ENCODE peak calls at places on chromosomes 16 and 17, in seven cellular contexts. B is heart right ventricle; W is A673; I is SJCRH30; S is right lobe of liver; N is mesenchymal stem cell; G is CD4-positive, alpha-beta memory T cell. D is an unnamed sample. For H3K4me1 and H3K27me3, the result is how much of the 10 kb centered on the place peaks cover.

GRCh38 chr16:65908568-65908967 is 457.9 kb upstream of the CDH5 start:
- DNase-seq in N (no peak), S (no peak), W (no peak), I (no peak), G (no peak), B (no peak), D (no peak)

GRCh38 chr17:51435641-51436091 is 175.3 kb downstream of the UTP18 start:
- DNase-seq in B (peak), W (peak), I (peak), S (peak), G (peak), N (no peak), D (no peak)

GRCh38 chr17:74028717-74029116 is 174.8 kb upstream of the RPL38 start:
- DNase-seq in I (no peak), S (no peak), G (no peak), W (no peak), B (no peak), N (no peak), D (no peak)

GRCh38 chr16:1980026-1980769 is 1.1 kb downstream of the NOXO1 start:
- DNase-seq in I (no peak), S (no peak), B (no peak), G (no peak), W (no peak), N (no peak), D (peak)

GRCh38 chr17:222172-222571 is 40.7 kb upstream of the DOC2B start:
- DNase-seq in B (peak), I (no peak), N (no peak), G (no peak), S (peak), W (no peak), D (no peak)

GRCh38 chr17:82665226-82665625 is 17.0 kb upstream of the WDR45B start:
- DNase-seq in S (no peak), I (no peak), W (no peak), N (no peak), B (no peak), G (no peak), D (no peak)

GRCh38 chr16:75311383-75311938 is 60.0 kb upstream of the BCAR1 start:
- DNase-seq in I (no peak), G (no peak), B (no peak), W (no peak), S (no peak), N (no peak), D (no peak)

GRCh38 chr16:4496305-4496704 is 20.1 kb downstream of the HMOX2 start:
- DNase-seq in W (no peak), S (no peak), G (no peak), B (no peak), I (no peak), N (peak), D (no peak)

GRCh38 chr16:67563708-67564468 is 1.6 kb downstream of the CTCF start:
- DNase-seq in N (peak), S (peak), G (peak), B (peak), I (peak), W (peak), D (peak)

GRCh38 chr16:69522732-69523404 is 42.9 kb upstream of the NFAT5 start:
- DNase-seq in S (no peak), G (no peak), W (peak), N (no peak), I (peak), B (no peak), D (no peak)

GRCh38 chr17:45577571-45578279 is 87.2 kb upstream of the PLEKHM1 start:
- DNase-seq in S (no peak), N (peak), B (no peak), G (no peak), I (no peak), W (no peak), D (no peak)
- H3K27ac ChIP-seq in S (no peak), N (no peak), B (no peak), G (no peak), I (no peak), W (no peak), D (no peak)

DNA sequence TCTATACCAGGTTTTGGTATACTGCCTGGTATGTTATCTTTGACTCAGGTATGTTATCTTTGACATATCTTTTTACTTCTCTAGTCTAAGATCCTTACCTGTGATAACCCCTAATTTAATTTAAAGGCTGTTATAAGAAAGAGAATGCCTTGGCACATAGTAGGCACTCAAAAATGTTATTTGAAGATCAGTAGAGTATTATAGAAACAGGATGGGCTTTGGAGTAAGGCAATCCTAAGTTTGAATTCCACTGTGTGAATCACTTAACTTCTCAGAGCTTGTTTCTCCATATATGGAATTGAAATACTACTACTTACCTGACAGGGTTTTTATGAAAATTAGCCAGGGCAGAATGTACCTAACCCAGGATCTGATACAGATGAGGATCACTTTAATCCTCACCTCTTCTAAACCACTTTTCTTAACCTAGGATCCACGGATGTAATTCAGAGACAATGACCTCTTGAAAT is 1.2 kb downstream of the BRIP1 start:
- DNase-seq in B (no peak), W (no peak), S (no peak), N (peak), I (peak), G (no peak), D (no peak)
- H3K4me1 ChIP-seq in B (under half), W (under half), S (under half), N (under half), I (under half), G (under half), D (under half)

GRCh38 chr17:4626734-4627256 is 14.7 kb downstream of the ALOX15 start:
- DNase-seq in G (no peak), W (no peak), I (peak), S (no peak), B (no peak), N (no peak), D (no peak)
- H3K27me3 ChIP-seq in G (under half), W (under half), I (under half), S (under half), B (under half), N (under half), D (under half)

GRCh38 chr17:81347437-81347836 is 47.8 kb upstream of the BAHCC1 start:
- DNase-seq in B (no peak), S (no peak), G (no peak), W (no peak), N (no peak), I (peak), D (no peak)

GRCh38 chr17:81346908-81347349 is 48.3 kb upstream of the BAHCC1 start:
- DNase-seq in I (peak), G (no peak), B (no peak), S (no peak), N (no peak), W (no peak), D (no peak)

GRCh38 chr17:81349397-81350319 is 45.6 kb upstream of the BAHCC1 start:
- DNase-seq in S (no peak), B (no peak), I (peak), W (no peak), G (no peak), N (no peak), D (peak)

GRCh38 chr17:81348097-81349055 is 46.9 kb upstream of the BAHCC1 start:
- DNase-seq in W (no peak), I (peak), N (no peak), G (no peak), B (no peak), S (no peak), D (no peak)

GRCh38 chr17:81350320-81350686 is 45.0 kb upstream of the BAHCC1 start:
- DNase-seq in G (no peak), W (no peak), N (no peak), B (no peak), S (no peak), I (no peak), D (peak)
- H3K27ac ChIP-seq in G (no peak), W (peak), N (no peak), B (no peak), S (no peak), I (peak), D (no peak)

GRCh38 chr17:45294506-45294905 is 22.3 kb downstream of the MAP3K14 start:
- DNase-seq in G (no peak), W (no peak), S (peak), I (no peak), B (peak), N (peak), D (no peak)
- H3K4me1 ChIP-seq in G (half or more), W (under half), S (under half), I (under half), B (half or more), N (under half), D (under half)

GRCh38 chr16:49280861-49281331 is 742 bp downstream of the CBLN1 start:
- DNase-seq in W (no peak), S (no peak), B (no peak), G (no peak), I (no peak), N (no peak), D (no peak)

GRCh38 chr16:49280022-49280741 is 1.5 kb downstream of the CBLN1 start:
- DNase-seq in B (no peak), G (no peak), S (no peak), N (no peak), I (no peak), W (peak), D (no peak)

GRCh38 chr16:49281843-49282642 is 405 bp upstream of the CBLN1 start:
- DNase-seq in N (peak), I (no peak), S (peak), B (peak), W (peak), G (no peak), D (peak)

GRCh38 chr16:49282690-49283375 is 1.2 kb upstream of the CBLN1 start:
- DNase-seq in I (no peak), N (no peak), B (peak), S (peak), G (no peak), W (no peak), D (no peak)

GRCh38 chr16:49281481-49281842 is at the start of gene CBLN1:
- DNase-seq in N (no peak), S (no peak), W (no peak), G (no peak), B (no peak), I (no peak), D (no peak)
- H3K27me3 ChIP-seq in N (half or more), S (under half), W (half or more), G (under half), B (under half), I (under half), D (half or more)

GRCh38 chr16:5578980-5579379 is 481.4 kb upstream of the EEF2KMT start:
- DNase-seq in W (no peak), N (no peak), I (no peak), B (no peak), G (no peak), S (no peak), D (no peak)

GRCh38 chr16:5580320-5580719 is 482.7 kb upstream of the EEF2KMT start:
- DNase-seq in I (no peak), B (no peak), W (no peak), N (no peak), S (no peak), G (no peak), D (no peak)

GRCh38 chr16:5571446-5571845 is 473.9 kb upstream of the EEF2KMT start:
- DNase-seq in G (no peak), W (no peak), N (no peak), B (no peak), S (no peak), I (no peak), D (no peak)

GRCh38 chr16:5575121-5575520 is 477.5 kb upstream of the EEF2KMT start:
- DNase-seq in G (no peak), I (no peak), W (no peak), B (no peak), S (no peak), N (no peak), D (no peak)

GRCh38 chr16:5575846-5576245 is 478.3 kb upstream of the EEF2KMT start:
- DNase-seq in I (no peak), B (no peak), G (no peak), N (no peak), W (no peak), S (no peak), D (no peak)
- H3K27ac ChIP-seq in I (no peak), B (no peak), G (no peak), N (no peak), W (no peak), S (no peak), D (no peak)

DNA sequence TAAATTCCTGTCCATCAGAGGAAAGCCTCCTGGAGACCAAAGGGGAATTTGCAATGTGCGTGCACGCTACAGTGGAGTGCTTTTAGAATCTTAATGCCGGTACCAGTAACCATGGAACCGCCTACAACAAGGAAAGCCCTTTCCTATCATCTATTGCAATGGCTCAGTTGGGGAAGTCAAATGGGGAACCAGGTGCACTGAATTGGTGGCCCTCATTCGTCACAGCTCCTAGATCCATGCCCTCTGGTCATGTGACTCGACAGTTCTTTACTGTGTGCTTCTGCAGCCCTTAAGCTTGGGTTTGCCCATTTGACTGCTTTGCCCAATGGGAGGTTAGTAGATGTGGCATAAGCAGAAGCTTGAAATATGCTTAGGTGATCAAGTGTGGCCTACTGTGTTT is 110.0 kb downstream of the XYLT1 start:
- DNase-seq in S (no peak), I (no peak), B (no peak), W (no peak), N (no peak), G (no peak), D (no peak)
- H3K4me1 ChIP-seq in S (under half), I (under half), B (under half), W (under half), N (under half), G (half or more), D (under half)

D was measured in Peyer's patch.